ENCODE peak calls at places on chromosome 9, in five cellular contexts. One of them, this sample, is unnamed.

GRCh38 chr9:87267251-87267679 is 230.4 kb upstream of the DAPK1 start:
- DNase-seq in uterus: peak
- DNase-seq in left lung: no peak
- DNase-seq in mucosa of descending colon: no peak
- DNase-seq in AG04450: no peak
- DNase-seq in this sample: no peak

GRCh38 chr9:112789493-112789892 is 38.9 kb downstream of the SNX30 start:
- DNase-seq in AG04450: no peak
- DNase-seq in left lung: no peak
- DNase-seq in mucosa of descending colon: no peak
- DNase-seq in uterus: no peak
- DNase-seq in this sample: no peak

GRCh38 chr9:1173211-1173610 is 123.1 kb downstream of the DMRT2 start:
- DNase-seq in mucosa of descending colon: peak
- DNase-seq in left lung: no peak
- DNase-seq in AG04450: no peak
- DNase-seq in uterus: no peak
- DNase-seq in this sample: no peak

GRCh38 chr9:80699551-80699998 is 989.8 kb downstream of the TLE1 start:
- DNase-seq in uterus: no peak
- DNase-seq in mucosa of descending colon: no peak
- DNase-seq in AG04450: peak
- DNase-seq in left lung: no peak
- DNase-seq in this sample: no peak

GRCh38 chr9:93098236-93098946 is 2.4 kb downstream of the CARD19 start:
- DNase-seq in AG04450: peak
- DNase-seq in uterus: peak
- DNase-seq in left lung: peak
- DNase-seq in mucosa of descending colon: peak
- DNase-seq in this sample: peak

GRCh38 chr9:137028281-137029057 is 432 bp upstream of the ABCA2 start:
- DNase-seq in mucosa of descending colon: peak
- DNase-seq in AG04450: no peak
- DNase-seq in uterus: no peak
- DNase-seq in left lung: peak
- DNase-seq in this sample: peak

GRCh38 chr9:8457814-8458213 is 658.2 kb upstream of the DMAC1 start:
- DNase-seq in uterus: no peak
- DNase-seq in left lung: no peak
- DNase-seq in AG04450: no peak
- DNase-seq in mucosa of descending colon: no peak
- DNase-seq in this sample: no peak

GRCh38 chr9:118438805-118439204 is 734.6 kb downstream of the TLR4 start:
- DNase-seq in mucosa of descending colon: peak
- DNase-seq in left lung: no peak
- DNase-seq in uterus: no peak
- DNase-seq in AG04450: no peak
- DNase-seq in this sample: no peak

GRCh38 chr9:127955294-127956015 is 17.8 kb upstream of the DPM2 start:
- DNase-seq in left lung: peak
- DNase-seq in AG04450: no peak
- DNase-seq in mucosa of descending colon: peak
- DNase-seq in uterus: no peak
- DNase-seq in this sample: no peak

GRCh38 chr9:91978739-91979414 is 28.8 kb upstream of the ROR2 start:
- DNase-seq in uterus: no peak
- DNase-seq in AG04450: peak
- DNase-seq in left lung: no peak
- DNase-seq in mucosa of descending colon: peak
- DNase-seq in this sample: no peak
- TF ChIP-seq CTCF in uterus: peak
- TF ChIP-seq CTCF in AG04450: peak
- TF ChIP-seq CTCF in left lung: no peak
- TF ChIP-seq CTCF in mucosa of descending colon: no peak
- TF ChIP-seq CTCF in this sample: no peak

GRCh38 chr9:116860509-116861120 is 173.5 kb downstream of the TRIM32 start:
- DNase-seq in left lung: peak
- DNase-seq in AG04450: peak
- DNase-seq in uterus: peak
- DNase-seq in mucosa of descending colon: peak
- DNase-seq in this sample: no peak
- TF ChIP-seq CTCF in left lung: peak
- TF ChIP-seq CTCF in AG04450: peak
- TF ChIP-seq CTCF in uterus: peak
- TF ChIP-seq CTCF in mucosa of descending colon: peak
- TF ChIP-seq CTCF in this sample: peak

DNA sequence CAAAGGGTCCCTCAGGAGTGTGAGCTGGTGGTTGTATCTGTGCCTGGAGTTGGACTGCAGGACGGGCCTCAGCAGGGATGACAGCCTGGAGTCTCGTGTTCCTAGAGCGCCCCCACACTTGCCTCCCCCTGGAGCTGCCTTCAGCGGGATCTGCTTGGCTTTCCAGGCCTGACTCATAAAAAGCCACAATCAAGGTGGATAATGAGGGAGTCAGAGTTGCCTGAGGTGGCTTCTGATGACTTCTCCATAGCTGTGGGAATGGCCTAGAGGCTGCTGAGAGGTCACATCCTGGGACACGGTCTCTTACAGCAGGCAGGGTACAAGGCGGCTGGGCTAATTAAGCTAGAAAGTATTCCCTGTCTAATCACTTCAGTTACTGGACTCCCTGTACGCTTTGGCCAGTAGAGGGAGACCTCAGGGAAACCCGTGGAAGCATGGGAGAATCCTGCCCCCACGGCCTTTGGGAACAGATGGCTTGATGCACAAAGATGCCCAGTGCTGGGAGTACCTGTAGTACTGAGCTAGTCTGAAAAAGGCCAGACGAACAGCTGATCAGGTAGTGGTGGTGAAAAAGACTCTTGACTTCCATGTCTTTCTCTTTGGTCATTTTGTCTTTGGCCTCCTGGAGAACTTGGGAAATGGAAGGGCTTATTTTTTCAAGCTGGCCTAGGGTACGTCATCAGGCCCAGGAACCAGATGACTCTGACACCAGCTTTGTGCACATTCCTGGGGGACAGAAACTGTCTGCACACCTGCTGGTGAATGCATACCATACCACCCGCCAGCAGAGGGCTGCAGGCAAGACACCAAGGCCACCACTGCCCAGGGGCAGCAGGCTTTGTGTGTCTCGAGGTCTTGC is 16.1 kb upstream of the FRRS1L start:
- DNase-seq in uterus: no peak
- DNase-seq in left lung: no peak
- DNase-seq in AG04450: no peak
- DNase-seq in mucosa of descending colon: peak
- DNase-seq in this sample: no peak
- TF ChIP-seq CTCF in uterus: no peak
- TF ChIP-seq CTCF in left lung: no peak
- TF ChIP-seq CTCF in AG04450: peak
- TF ChIP-seq CTCF in mucosa of descending colon: peak
- TF ChIP-seq CTCF in this sample: no peak

GRCh38 chr9:114681594-114682332 is at the start of gene TEX48:
- DNase-seq in left lung: peak
- DNase-seq in mucosa of descending colon: peak
- DNase-seq in AG04450: no peak
- DNase-seq in uterus: peak
- DNase-seq in this sample: peak
- TF ChIP-seq CTCF in left lung: peak
- TF ChIP-seq CTCF in mucosa of descending colon: peak
- TF ChIP-seq CTCF in AG04450: peak
- TF ChIP-seq CTCF in uterus: peak
- TF ChIP-seq CTCF in this sample: peak

DNA sequence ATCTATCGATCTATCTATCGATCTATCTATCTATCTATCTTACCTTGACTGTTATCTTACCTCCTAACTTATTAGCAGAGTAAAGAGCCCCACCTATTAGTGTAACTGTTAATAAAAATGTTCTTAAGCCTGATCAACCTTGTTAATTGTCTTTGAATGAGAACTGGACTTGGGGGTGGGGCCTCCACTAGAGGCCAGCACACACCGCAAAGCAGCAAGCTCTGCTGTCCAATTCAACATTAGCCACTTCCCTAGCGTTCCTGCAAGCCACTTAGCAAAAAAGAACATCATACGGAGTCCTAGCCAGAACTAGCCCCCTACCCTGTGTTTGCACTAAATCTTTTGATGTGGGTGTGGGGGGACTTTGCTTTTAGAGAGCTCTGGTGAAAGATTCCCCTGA is 515.8 kb downstream of the KDM4C start:
- DNase-seq in AG04450: peak
- DNase-seq in uterus: peak
- DNase-seq in left lung: no peak
- DNase-seq in mucosa of descending colon: no peak
- DNase-seq in this sample: no peak
- TF ChIP-seq CTCF in AG04450: peak
- TF ChIP-seq CTCF in uterus: peak
- TF ChIP-seq CTCF in left lung: no peak
- TF ChIP-seq CTCF in mucosa of descending colon: no peak
- TF ChIP-seq CTCF in this sample: no peak

GRCh38 chr9:122498883-122499288 is 11.7 kb upstream of the OR1J2 start:
- DNase-seq in left lung: no peak
- DNase-seq in mucosa of descending colon: peak
- DNase-seq in uterus: no peak
- DNase-seq in AG04450: peak
- DNase-seq in this sample: no peak
- TF ChIP-seq CTCF in left lung: peak
- TF ChIP-seq CTCF in mucosa of descending colon: peak
- TF ChIP-seq CTCF in uterus: no peak
- TF ChIP-seq CTCF in AG04450: peak
- TF ChIP-seq CTCF in this sample: peak

GRCh38 chr9:18466101-18466500 is 7.9 kb upstream of the ADAMTSL1 start:
- DNase-seq in left lung: no peak
- DNase-seq in AG04450: no peak
- DNase-seq in uterus: no peak
- DNase-seq in mucosa of descending colon: no peak
- DNase-seq in this sample: no peak
- TF ChIP-seq CTCF in left lung: no peak
- TF ChIP-seq CTCF in AG04450: no peak
- TF ChIP-seq CTCF in uterus: no peak
- TF ChIP-seq CTCF in mucosa of descending colon: no peak
- TF ChIP-seq CTCF in this sample: no peak

GRCh38 chr9:132773093-132773492 is 102.8 kb downstream of the GTF3C4 start:
- DNase-seq in mucosa of descending colon: no peak
- DNase-seq in uterus: no peak
- DNase-seq in left lung: no peak
- DNase-seq in AG04450: no peak
- DNase-seq in this sample: no peak

GRCh38 chr9:132773764-132774339 is 103.6 kb downstream of the GTF3C4 start:
- DNase-seq in uterus: no peak
- DNase-seq in AG04450: no peak
- DNase-seq in left lung: no peak
- DNase-seq in mucosa of descending colon: no peak
- DNase-seq in this sample: no peak

GRCh38 chr9:132770775-132771310 is 100.6 kb downstream of the GTF3C4 start:
- DNase-seq in AG04450: no peak
- DNase-seq in uterus: no peak
- DNase-seq in mucosa of descending colon: no peak
- DNase-seq in left lung: no peak
- DNase-seq in this sample: no peak

GRCh38 chr9:132769895-132770774 is 99.9 kb downstream of the GTF3C4 start:
- DNase-seq in left lung: peak
- DNase-seq in mucosa of descending colon: peak
- DNase-seq in AG04450: no peak
- DNase-seq in uterus: peak
- DNase-seq in this sample: peak

DNA sequence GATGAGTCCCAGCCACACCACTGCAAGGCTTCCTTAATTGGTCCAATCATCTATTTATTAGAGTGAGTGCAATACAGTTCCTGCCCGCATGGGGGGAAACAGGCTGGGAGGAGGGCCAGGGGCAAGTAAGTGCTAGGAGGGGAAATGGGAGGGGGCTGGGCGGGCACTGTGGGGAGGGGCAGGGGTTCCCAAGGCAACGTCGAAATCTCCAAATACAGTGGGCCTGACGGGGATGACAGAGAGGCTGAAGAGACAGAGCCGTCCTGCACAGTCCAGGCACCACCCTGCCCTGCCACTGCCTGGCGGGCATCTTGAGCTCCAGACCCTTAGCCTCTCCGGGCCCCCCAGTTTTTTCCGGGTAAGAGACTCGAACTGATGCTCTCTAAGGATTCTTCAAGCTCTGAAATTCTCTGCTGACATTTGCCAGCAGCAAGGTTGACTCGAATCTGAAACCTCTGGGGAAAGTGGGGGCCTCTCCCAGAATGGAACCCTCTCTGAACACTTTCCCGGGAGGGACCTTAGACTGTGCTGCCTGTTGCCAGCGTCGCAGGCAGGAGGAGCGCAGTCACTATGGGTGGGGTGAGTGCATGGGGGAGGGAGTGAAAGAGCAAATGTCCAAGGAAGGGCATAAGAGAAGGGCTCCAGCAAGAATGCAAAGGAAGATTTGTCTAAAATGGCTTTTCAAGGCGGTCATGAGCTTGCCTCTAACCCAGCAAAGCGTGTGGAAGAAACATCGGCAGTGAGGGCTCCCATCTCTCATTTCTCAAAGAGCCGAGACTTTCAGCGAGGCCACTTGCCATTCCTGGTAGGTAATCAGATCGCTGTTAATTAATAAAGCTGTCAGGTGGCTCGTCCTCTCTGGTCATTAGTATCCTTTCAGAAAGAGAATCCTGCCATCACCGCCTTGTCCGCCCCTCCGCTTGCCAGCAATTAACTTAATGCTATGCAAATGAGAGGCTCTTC is 98.9 kb downstream of the GTF3C4 start:
- DNase-seq in mucosa of descending colon: peak
- DNase-seq in uterus: peak
- DNase-seq in left lung: peak
- DNase-seq in AG04450: no peak
- DNase-seq in this sample: peak
- TF ChIP-seq CTCF in mucosa of descending colon: peak
- TF ChIP-seq CTCF in uterus: peak
- TF ChIP-seq CTCF in left lung: peak
- TF ChIP-seq CTCF in AG04450: peak
- TF ChIP-seq CTCF in this sample: peak

GRCh38 chr9:95317119-95317892 is at the start of gene FANCC:
- DNase-seq in uterus: peak
- DNase-seq in mucosa of descending colon: peak
- DNase-seq in AG04450: peak
- DNase-seq in left lung: peak
- DNase-seq in this sample: peak

GRCh38 chr9:95315108-95315746 is 2.3 kb downstream of the FANCC start:
- DNase-seq in left lung: no peak
- DNase-seq in mucosa of descending colon: no peak
- DNase-seq in uterus: no peak
- DNase-seq in AG04450: no peak
- DNase-seq in this sample: no peak

GRCh38 chr9:95317893-95318211 is 343 bp upstream of the FANCC start:
- DNase-seq in left lung: no peak
- DNase-seq in AG04450: no peak
- DNase-seq in uterus: no peak
- DNase-seq in mucosa of descending colon: no peak
- DNase-seq in this sample: no peak

GRCh38 chr9:95316274-95316673 is 1.2 kb downstream of the FANCC start:
- DNase-seq in AG04450: no peak
- DNase-seq in left lung: no peak
- DNase-seq in mucosa of descending colon: no peak
- DNase-seq in uterus: no peak
- DNase-seq in this sample: no peak

DNA sequence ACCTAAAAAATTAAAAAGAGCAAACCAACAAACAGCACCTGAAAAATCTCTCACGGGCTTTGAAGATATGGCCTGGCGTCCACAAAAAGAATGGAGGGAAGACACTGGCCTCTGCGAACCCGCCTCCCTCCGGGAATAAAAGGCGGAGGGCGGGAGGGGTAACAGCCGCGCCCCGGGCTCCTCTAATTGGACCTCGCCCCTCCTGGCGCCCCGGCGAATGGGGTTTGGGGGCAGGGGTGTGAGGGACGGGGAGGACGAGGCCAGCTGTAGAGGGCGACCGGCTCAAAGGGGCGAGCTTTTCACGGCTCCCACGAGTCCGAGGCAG is 753 bp downstream of the FANCC start:
- DNase-seq in AG04450: no peak
- DNase-seq in mucosa of descending colon: peak
- DNase-seq in left lung: peak
- DNase-seq in uterus: peak
- DNase-seq in this sample: no peak
- TF ChIP-seq CTCF in AG04450: peak
- TF ChIP-seq CTCF in mucosa of descending colon: no peak
- TF ChIP-seq CTCF in left lung: no peak
- TF ChIP-seq CTCF in uterus: no peak
- TF ChIP-seq CTCF in this sample: no peak